ENCODE peak calls at places on chromosomes 7 and 10, in four cellular contexts. U is activated CD8-positive, alpha-beta memory T cell treated with anti-CD3 and anti-CD28 coated beads, Interleukin-2, amount 50 U/mL, for 48 hours; V is CD4-positive, CD25-positive, alpha-beta regulatory T cell; I is myocyte. P is an unnamed sample.

GRCh38 chr10:5125315-5126044 is 31.3 kb downstream of the AKR1C3 start:
- DNase-seq in I (no peak), V (no peak), U (no peak), P (no peak)

GRCh38 chr7:98286093-98286525 is 4.6 kb downstream of the BRI3 start:
- DNase-seq in U (no peak), I (peak), V (no peak), P (no peak)

GRCh38 chr10:118045842-118046490 is 775 bp downstream of the RAB11FIP2 start:
- DNase-seq in U (peak), I (peak), V (peak), P (peak)

GRCh38 chr7:142338633-142339501 is 81.0 kb upstream of the PRSS58 start:
- DNase-seq in I (peak), V (no peak), U (no peak), P (no peak)

GRCh38 chr7:134548877-134549276 is at the start of gene AKR1B15:
- DNase-seq in I (peak), U (peak), V (peak), P (no peak)

GRCh38 chr10:21807162-21807561 is 196.4 kb downstream of the DNAJC1 start:
- DNase-seq in I (no peak), V (no peak), U (no peak), P (no peak)

GRCh38 chr7:103154042-103154441 is 5.1 kb upstream of the NAPEPLD start:
- DNase-seq in I (no peak), U (no peak), V (no peak), P (no peak)

GRCh38 chr10:132623996-132624846 is 86.6 kb downstream of the INPP5A start:
- DNase-seq in I (no peak), U (no peak), V (no peak), P (no peak)

GRCh38 chr10:4688620-4689019 is 137.4 kb upstream of the AKR1E2 start:
- DNase-seq in I (no peak), V (no peak), U (no peak), P (no peak)

GRCh38 chr7:117871778-117872538 is 1.3 kb downstream of the CTTNBP2 start:
- DNase-seq in U (no peak), I (peak), V (no peak), P (no peak)

GRCh38 chr7:96319444-96319843 is 2.5 kb downstream of the SLC25A13 start:
- DNase-seq in U (no peak), V (no peak), I (no peak), P (no peak)

GRCh38 chr10:97719602-97720001 is 6.1 kb downstream of the MARVELD1 start:
- DNase-seq in I (no peak), U (no peak), V (no peak), P (no peak)

GRCh38 chr7:155901176-155901575 is 88.9 kb upstream of the SHH start:
- DNase-seq in U (no peak), I (no peak), V (no peak), P (no peak)

GRCh38 chr7:87797798-87798403 is 78.3 kb downstream of the SLC25A40 start:
- DNase-seq in V (peak), U (no peak), I (peak), P (no peak)

GRCh38 chr10:90859321-90859751 is 1.5 kb upstream of the HTR7 start:
- DNase-seq in U (no peak), V (no peak), I (no peak), P (no peak)

GRCh38 chr7:94612253-94612652 is 43.7 kb downstream of the SGCE start:
- DNase-seq in V (no peak), U (no peak), I (no peak), P (no peak)

GRCh38 chr10:71090801-71091200 is 121.6 kb upstream of the UNC5B start:
- DNase-seq in I (no peak), V (no peak), U (peak), P (no peak)

GRCh38 chr10:79444243-79445119 is 943 bp downstream of the ZCCHC24 start:
- DNase-seq in U (peak), V (peak), I (peak), P (peak)

GRCh38 chr10:31413325-31413724 is 94.3 kb downstream of the ZEB1 start:
- DNase-seq in I (no peak), U (no peak), V (no peak), P (no peak)

GRCh38 chr10:102493771-102494170 is 8.7 kb downstream of the ACTR1A start:
- DNase-seq in U (no peak), V (no peak), I (no peak), P (no peak)

GRCh38 chr7:132226626-132227290 is 349.5 kb downstream of the PLXNA4 start:
- DNase-seq in U (no peak), I (no peak), V (no peak), P (no peak)

GRCh38 chr7:118129037-118129436 is 54.9 kb upstream of the LSM8 start:
- DNase-seq in I (no peak), U (no peak), V (no peak), P (no peak)

GRCh38 chr10:101495324-101495925 is 92.6 kb downstream of the POLL start:
- DNase-seq in U (no peak), I (no peak), V (peak), P (no peak)

GRCh38 chr7:94671444-94672235 is 15.7 kb upstream of the SGCE start:
- DNase-seq in I (no peak), U (no peak), V (no peak), P (no peak)

GRCh38 chr7:50349963-50350944 is 45.7 kb downstream of the IKZF1 start:
- DNase-seq in U (peak), I (no peak), V (peak), P (peak)

GRCh38 chr7:17986826-17987225 is 40.8 kb downstream of the PRPS1L1 start:
- DNase-seq in V (no peak), U (no peak), I (peak), P (no peak)

GRCh38 chr10:122827302-122827701 is 18.4 kb downstream of the CUZD1 start:
- DNase-seq in I (no peak), V (no peak), U (no peak), P (no peak)

GRCh38 chr7:150927954-150928340 is 50.2 kb downstream of the KCNH2 start:
- DNase-seq in U (peak), I (peak), V (no peak), P (no peak)

GRCh38 chr7:80467069-80467468 is 44.8 kb downstream of the GNAT3 start:
- DNase-seq in I (no peak), V (no peak), U (no peak), P (no peak)

GRCh38 chr7:25720427-25720826 is 431.6 kb upstream of the NFE2L3 start:
- DNase-seq in U (no peak), V (no peak), I (peak), P (no peak)

GRCh38 chr7:71308105-71308504 is 176.2 kb downstream of the GALNT17 start:
- DNase-seq in V (no peak), I (peak), U (no peak), P (no peak)

GRCh38 chr7:46576950-46577349 is 655.9 kb upstream of the IGFBP3 start:
- DNase-seq in U (no peak), I (no peak), V (no peak), P (no peak)

GRCh38 chr10:10677479-10677878 is 340.2 kb upstream of the CELF2 start:
- DNase-seq in U (peak), I (peak), V (peak), P (no peak)

GRCh38 chr7:32564542-32564941 is 69.3 kb downstream of the AVL9 start:
- DNase-seq in I (peak), U (no peak), V (no peak), P (no peak)

GRCh38 chr7:297611-298374 is 7.8 kb downstream of the FOXL3 start:
- DNase-seq in U (no peak), V (no peak), I (no peak), P (peak)

GRCh38 chr10:49123981-49124920 is 8.9 kb upstream of the VSTM4 start:
- DNase-seq in V (no peak), U (no peak), I (no peak), P (no peak)

GRCh38 chr7:65953890-65954289 is 28.1 kb downstream of the GUSB start:
- DNase-seq in U (peak), I (no peak), V (no peak), P (no peak)

GRCh38 chr7:45888185-45888992 is at the start of gene IGFBP1:
- DNase-seq in I (peak), V (no peak), U (no peak), P (no peak)